ENCODE peak calls at places on chromosomes 6 and 20, in ten cellular contexts. T is HCT116, X is stomach, M is upper lobe of left lung, G is adrenal gland, P is heart left ventricle, S is K562, N is A549, O is IMR-90, W is suprapubic skin. Z is an unnamed sample.

GRCh38 chr6:35034411-35035171 is 106.5 kb downstream of the TCP11 start:
- DNase-seq in G (no peak), N (no peak), P (peak; percentile 83), S (no peak), O (no peak), T (no peak), W (no peak), M (no peak), X (peak; percentile 89), Z (peak; percentile 89)

GRCh38 chr6:165556116-165556843 is 106.8 kb downstream of the PDE10A start:
- DNase-seq in S (no peak), T (no peak), P (no peak), X (peak; percentile 55), M (no peak), O (peak; percentile 66), N (no peak), G (no peak), W (no peak), Z (peak; percentile 29)

GRCh38 chr6:16781348-16782169 is 20.3 kb upstream of the ATXN1 start:
- DNase-seq in M (no peak), X (no peak), P (no peak), S (no peak), N (no peak), T (no peak), G (no peak), W (no peak), O (no peak), Z (no peak)

GRCh38 chr20:57229490-57229889 is 37.0 kb downstream of the BMP7 start:
- DNase-seq in O (no peak), S (no peak), M (no peak), P (no peak), W (no peak), N (no peak), T (no peak), G (no peak), X (no peak), Z (no peak)

GRCh38 chr20:51162015-51162414 is 139.1 kb upstream of the KCNG1 start:
- DNase-seq in T (no peak), N (no peak), W (no peak), O (no peak), S (no peak), X (no peak), M (no peak), G (no peak), P (no peak), Z (no peak)

GRCh38 chr6:96743496-96743895 is 93.8 kb downstream of the GPR63 start:
- DNase-seq in O (no peak), X (no peak), M (no peak), T (peak; percentile 7), S (no peak), N (no peak), G (no peak), P (no peak), W (no peak), Z (no peak)

GRCh38 chr20:54398814-54399213 is 76.6 kb upstream of the DOK5 start:
- DNase-seq in N (no peak), O (no peak), P (no peak), T (no peak), S (no peak), G (no peak), M (no peak), W (no peak), X (no peak), Z (no peak)

GRCh38 chr20:5835870-5836269 is 85.7 kb downstream of the SHLD1 start:
- DNase-seq in M (no peak), G (no peak), N (no peak), W (no peak), X (no peak), O (peak; percentile 57), P (no peak), T (no peak), S (no peak), Z (no peak)

DNA sequence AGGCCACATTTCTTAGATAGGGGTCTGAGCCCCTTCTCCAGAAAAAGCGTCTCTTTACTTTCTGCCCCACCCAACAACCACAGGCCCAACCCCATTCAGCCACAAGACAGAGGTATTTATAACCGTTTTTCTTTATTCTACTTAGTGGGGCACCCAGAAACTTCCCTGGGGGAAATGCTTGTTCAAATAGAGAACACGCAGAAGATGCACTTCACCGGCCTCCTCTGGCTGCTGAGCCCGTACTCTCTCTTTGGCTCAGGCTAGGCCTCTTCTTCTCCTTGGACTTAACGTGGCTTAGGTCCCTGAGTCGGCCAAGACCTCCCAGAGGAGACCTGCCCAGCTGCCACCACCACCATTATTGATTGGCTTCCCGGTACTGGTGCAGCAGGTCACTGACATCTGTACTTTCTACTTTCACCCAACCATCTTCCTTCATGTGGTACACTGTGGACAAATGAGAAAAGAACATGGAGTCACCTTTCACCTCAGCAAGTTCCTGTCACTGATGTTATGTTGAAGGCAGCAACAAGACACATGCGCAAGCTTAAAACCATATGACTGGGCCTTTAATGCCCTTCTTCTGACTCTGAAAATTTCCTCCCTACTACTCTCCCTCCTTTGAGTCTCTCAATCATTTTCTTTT is 2.2 kb upstream of the TAP2 start:
- DNase-seq in W (no peak), G (no peak), S (no peak), N (no peak), T (no peak), P (peak; percentile 16), M (no peak), X (no peak), O (no peak), Z (no peak)
- H3K4me1 ChIP-seq in W (peaks cover 44% of the 10 kb centered on the region), G (peaks cover 36% of the 10 kb centered on the region), S (peaks cover 9% of the 10 kb centered on the region), N (peaks cover 10% of the 10 kb centered on the region), T (peaks cover 12% of the 10 kb centered on the region), P (peaks cover 30% of the 10 kb centered on the region), M (peaks cover 36% of the 10 kb centered on the region), X (peaks cover 32% of the 10 kb centered on the region), O (peaks cover 8% of the 10 kb centered on the region), Z (peaks cover 9% of the 10 kb centered on the region)

GRCh38 chr6:13261464-13261994 is 66.8 kb downstream of the TBC1D7 start:
- DNase-seq in M (no peak), P (no peak), S (no peak), N (no peak), X (no peak), W (no peak), T (no peak), O (no peak), G (no peak), Z (no peak)
- TF ChIP-seq POLR2A in M (no peak), P (no peak), S (no peak), N (no peak), X (no peak), W (no peak), T (no peak), O (no peak), G (no peak), Z (no peak)

GRCh38 chr6:36656441-36656840 is 22.1 kb upstream of the CDKN1A start:
- DNase-seq in T (no peak), M (no peak), G (no peak), N (no peak), W (no peak), S (no peak), X (no peak), P (no peak), O (no peak), Z (no peak)

GRCh38 chr6:36657942-36658544 is 20.5 kb upstream of the CDKN1A start:
- DNase-seq in T (no peak), O (peak; percentile 82), M (no peak), X (no peak), W (no peak), S (no peak), N (no peak), G (peak; percentile 51), P (no peak), Z (no peak)

GRCh38 chr6:36657265-36657664 is 21.2 kb upstream of the CDKN1A start:
- DNase-seq in W (no peak), O (no peak), T (no peak), G (no peak), N (no peak), X (no peak), P (no peak), M (no peak), S (no peak), Z (no peak)

GRCh38 chr6:36651659-36652379 is 26.7 kb upstream of the CDKN1A start:
- DNase-seq in W (no peak), S (no peak), M (no peak), G (no peak), T (no peak), X (no peak), N (no peak), P (no peak), O (no peak), Z (no peak)

DNA sequence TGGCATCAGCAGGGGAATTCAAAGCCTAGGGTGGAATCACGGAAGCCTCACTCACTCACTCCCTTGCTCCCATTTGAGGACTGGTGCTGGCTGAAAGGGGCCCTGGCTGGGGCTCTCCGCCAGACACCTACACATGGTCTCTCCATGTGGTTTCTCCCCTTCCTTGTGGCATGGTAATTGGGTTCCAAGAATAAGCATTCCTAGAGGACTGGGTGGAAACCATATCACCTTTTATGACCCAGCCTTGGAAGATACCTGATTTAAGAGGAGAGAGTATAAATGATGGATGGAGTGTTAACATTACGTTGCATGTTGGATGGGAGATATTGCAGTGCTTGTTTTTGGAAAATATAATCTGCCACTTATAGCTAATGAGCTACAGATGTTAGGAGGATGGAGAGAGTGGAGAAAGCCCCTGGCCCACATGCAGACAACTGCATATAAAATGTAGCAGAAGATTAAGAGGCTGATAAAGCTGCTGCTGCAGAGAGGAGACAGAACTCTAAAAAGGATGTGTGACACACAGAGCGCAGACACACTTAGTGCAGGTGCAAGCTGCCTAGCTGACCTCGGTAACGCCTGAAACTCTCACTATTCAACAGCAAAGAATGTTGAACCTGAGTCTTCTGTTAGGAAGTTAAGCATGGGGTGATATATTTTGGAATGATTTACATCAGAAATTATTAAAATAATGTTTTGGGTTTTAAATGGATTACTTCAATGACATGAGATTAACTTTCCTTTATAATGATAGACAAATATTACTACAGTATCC is 23.3 kb upstream of the CDKN1A start:
- DNase-seq in X (no peak), P (no peak), O (no peak), N (no peak), T (no peak), G (no peak), W (no peak), M (no peak), S (no peak), Z (no peak)
- H3K4me1 ChIP-seq in X (peaks cover 2% of the 10 kb centered on the region), P (peaks cover 6% of the 10 kb centered on the region), O (peaks cover 6% of the 10 kb centered on the region), N (peaks cover 8% of the 10 kb centered on the region), T (peaks cover 7% of the 10 kb centered on the region), G (peaks cover under 1% of the 10 kb centered on the region), W (peaks cover 10% of the 10 kb centered on the region), M (peaks cover under 1% of the 10 kb centered on the region), S (peaks cover 7% of the 10 kb centered on the region), Z (no peaks in the 10 kb centered on the region)

GRCh38 chr6:143375022-143375585 is 75.4 kb downstream of the ADAT2 start:
- DNase-seq in O (no peak), N (no peak), G (no peak), X (no peak), W (no peak), S (no peak), M (no peak), P (no peak), T (no peak), Z (no peak)

GRCh38 chr6:143372199-143372882 is 78.2 kb downstream of the ADAT2 start:
- DNase-seq in O (no peak), X (no peak), P (no peak), N (no peak), G (no peak), S (no peak), W (no peak), T (no peak), M (no peak), Z (no peak)

GRCh38 chr6:143374014-143374413 is 76.5 kb downstream of the ADAT2 start:
- DNase-seq in S (no peak), G (no peak), N (no peak), M (no peak), X (no peak), P (no peak), T (no peak), O (no peak), W (no peak), Z (no peak)

GRCh38 chr6:143368426-143368825 is 82.1 kb downstream of the ADAT2 start:
- DNase-seq in N (no peak), S (peak; percentile 57), O (peak; percentile 77), X (no peak), M (no peak), W (no peak), G (no peak), T (no peak), P (no peak), Z (no peak)

GRCh38 chr6:143370972-143371371 is 79.5 kb downstream of the ADAT2 start:
- DNase-seq in P (no peak), X (no peak), W (no peak), N (no peak), O (no peak), M (no peak), T (no peak), S (no peak), G (no peak), Z (no peak)
- TF ChIP-seq POLR2A in P (no peak), X (no peak), W (no peak), N (no peak), O (no peak), M (no peak), T (no peak), S (no peak), G (no peak), Z (no peak)

Z was measured in thyroid gland.